ENCODE peak calls at places on chromosome 6, in six cellular contexts. J is SK-N-SH, Q is progenitor cell of endocrine pancreas, I is choroid plexus epithelial cell, R is OCI-LY7, O is spleen. F is an unnamed sample.

GRCh38 chr6:47631248-47632196 is 66.9 kb upstream of the ADGRF4 start:
- DNase-seq in J (peak), Q (no peak), I (peak), R (peak), O (no peak), F (no peak)

GRCh38 chr6:104134876-104135275 is 724.8 kb downstream of the HACE1 start:
- DNase-seq in J (no peak), Q (no peak), I (peak), R (no peak), O (no peak), F (no peak)

GRCh38 chr6:162621246-162621645 is 106.3 kb downstream of the PRKN start:
- DNase-seq in J (peak), Q (no peak), I (peak), R (no peak), O (no peak), F (no peak)

GRCh38 chr6:1286972-1287600 is 24.8 kb upstream of the FOXQ1 start:
- DNase-seq in J (no peak), Q (no peak), I (peak), R (no peak), O (no peak), F (no peak)

GRCh38 chr6:168559574-168560098 is 118.7 kb downstream of the SMOC2 start:
- DNase-seq in J (no peak), Q (no peak), I (no peak), R (no peak), O (no peak), F (no peak)

GRCh38 chr6:132461958-132462357 is 51.0 kb downstream of the STX7 start:
- DNase-seq in J (no peak), Q (no peak), I (no peak), R (no peak), O (no peak), F (no peak)

GRCh38 chr6:155408231-155408630 is 47.4 kb downstream of the NOX3 start:
- DNase-seq in J (no peak), Q (no peak), I (no peak), R (no peak), O (no peak), F (no peak)

GRCh38 chr6:155183095-155183494 is 80.7 kb upstream of the CLDN20 start:
- DNase-seq in J (no peak), Q (no peak), I (no peak), R (peak), O (no peak), F (no peak)

GRCh38 chr6:41705996-41706835 is 29.2 kb downstream of the TFEB start:
- DNase-seq in J (peak), Q (no peak), I (peak), R (peak), O (peak), F (peak)

GRCh38 chr6:160005861-160006540 is 37.1 kb downstream of the IGF2R start:
- DNase-seq in J (peak), Q (no peak), I (peak), R (no peak), O (peak), F (peak)

GRCh38 chr6:107362271-107362604 is 97.1 kb downstream of the PDSS2 start:
- DNase-seq in J (no peak), Q (no peak), I (no peak), R (no peak), O (no peak), F (no peak)

GRCh38 chr6:34201455-34202098 is 35.1 kb upstream of the HMGA1 start:
- DNase-seq in J (no peak), Q (no peak), I (no peak), R (no peak), O (no peak), F (no peak)

GRCh38 chr6:135257641-135258405 is 76.7 kb downstream of the MYB start:
- DNase-seq in J (no peak), Q (no peak), I (peak), R (no peak), O (no peak), F (no peak)

GRCh38 chr6:43521836-43522235 is 4.9 kb downstream of the POLR1C start:
- DNase-seq in J (no peak), Q (no peak), I (no peak), R (no peak), O (no peak), F (no peak)
- TF ChIP-seq CTCF in J (no peak), Q (no peak), I (no peak), R (no peak), O (no peak), F (no peak)

GRCh38 chr6:66771626-66772025 is 1064.6 kb upstream of the EYS start:
- DNase-seq in J (no peak), Q (no peak), I (peak), R (no peak), O (no peak), F (no peak)

DNA sequence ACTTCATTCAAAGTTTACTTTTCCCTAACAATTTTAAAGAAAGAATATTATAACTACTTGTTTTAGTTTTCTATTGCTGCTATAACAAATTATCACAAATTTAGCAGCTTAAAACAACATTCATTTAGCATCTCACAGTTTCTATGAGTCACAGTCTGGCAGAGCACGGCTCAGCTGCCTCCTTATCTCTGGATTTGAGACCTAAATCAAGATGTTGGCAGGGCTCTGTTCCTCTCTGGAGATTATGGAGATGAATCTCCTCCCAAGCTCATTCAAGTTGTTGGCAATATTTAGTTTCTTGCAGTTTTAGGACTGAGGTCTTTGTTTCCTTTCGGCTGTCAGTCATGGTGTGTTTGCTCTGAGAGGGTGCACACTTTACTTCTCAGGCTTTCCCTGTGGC is 1065.8 kb upstream of the EYS start:
- DNase-seq in J (no peak), Q (no peak), I (peak), R (no peak), O (no peak), F (no peak)
- TF ChIP-seq CTCF in J (no peak), Q (no peak), I (no peak), R (no peak), O (no peak), F (no peak)

GRCh38 chr6:31580446-31580755 is 1.8 kb downstream of the LTB start:
- DNase-seq in J (no peak), Q (no peak), I (no peak), R (no peak), O (no peak), F (no peak)

GRCh38 chr6:31578461-31579118 is 3.2 kb downstream of the TNF start:
- DNase-seq in J (no peak), Q (no peak), I (no peak), R (no peak), O (peak), F (no peak)

GRCh38 chr6:31579119-31579505 is 3.1 kb downstream of the LTB start:
- DNase-seq in J (no peak), Q (no peak), I (no peak), R (no peak), O (no peak), F (no peak)

GRCh38 chr6:31580807-31581437 is 1.3 kb downstream of the LTB start:
- DNase-seq in J (peak), Q (peak), I (peak), R (peak), O (peak), F (peak)

DNA sequence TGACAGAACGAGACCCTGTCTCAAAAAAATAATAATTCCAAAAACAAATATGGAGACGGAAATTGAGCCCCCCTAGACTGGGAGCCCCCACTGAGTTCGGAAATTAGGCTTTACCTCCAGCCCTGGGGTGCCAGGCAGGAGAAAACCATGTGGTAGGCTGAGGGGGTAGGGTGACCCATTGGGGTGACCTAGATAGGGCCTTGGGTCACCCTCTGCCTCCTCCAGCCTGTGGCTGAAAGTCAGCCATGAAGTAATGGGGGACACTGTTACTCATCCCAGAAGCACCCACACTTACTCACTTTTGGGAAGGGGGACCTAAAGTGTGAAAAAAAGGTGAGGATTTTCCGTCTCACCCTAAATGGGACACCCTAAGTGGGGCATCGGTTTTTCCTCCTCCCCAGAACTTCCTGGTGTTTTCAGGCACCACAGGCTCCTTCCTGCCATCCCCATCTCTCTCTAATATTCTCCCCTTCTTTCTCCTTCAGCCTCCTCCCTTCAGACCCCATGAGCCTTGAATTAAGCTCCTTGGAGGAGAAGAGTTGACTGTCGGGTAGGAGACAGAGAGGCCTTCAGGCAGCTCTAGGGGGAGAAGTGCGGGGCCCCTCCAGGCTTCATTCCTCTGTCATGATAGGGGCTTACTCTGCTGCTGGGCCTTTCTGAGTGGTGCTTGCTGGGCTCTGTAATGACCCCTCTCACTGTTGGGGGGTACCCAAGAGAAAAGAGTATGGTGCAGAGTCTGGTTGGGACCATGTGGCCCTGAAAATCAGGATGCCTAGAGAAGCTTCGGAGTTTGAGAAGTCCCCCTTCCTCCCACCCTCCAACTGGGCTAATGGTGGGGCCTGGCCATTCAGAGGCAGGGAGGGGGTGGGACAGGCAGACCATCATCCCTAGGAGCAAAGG is 2.4 kb downstream of the LTB start:
- DNase-seq in J (no peak), Q (no peak), I (no peak), R (no peak), O (no peak), F (no peak)
- TF ChIP-seq CTCF in J (no peak), Q (no peak), I (no peak), R (no peak), O (no peak), F (no peak)

GRCh38 chr6:27834879-27835549 is 77.2 kb downstream of the OR2B2 start:
- DNase-seq in J (no peak), Q (no peak), I (no peak), R (peak), O (no peak), F (no peak)

GRCh38 chr6:27839303-27840081 is 72.7 kb downstream of the OR2B2 start:
- DNase-seq in J (peak), Q (no peak), I (peak), R (peak), O (no peak), F (no peak)

GRCh38 chr6:27836080-27836782 is 76.0 kb downstream of the OR2B2 start:
- DNase-seq in J (no peak), Q (no peak), I (no peak), R (peak), O (no peak), F (no peak)

GRCh38 chr6:27837636-27838512 is 74.3 kb downstream of the OR2B2 start:
- DNase-seq in J (peak), Q (peak), I (peak), R (peak), O (peak), F (peak)

GRCh38 chr6:27836783-27837635 is 75.2 kb downstream of the OR2B2 start:
- DNase-seq in J (peak), Q (no peak), I (peak), R (peak), O (peak), F (peak)
- TF ChIP-seq CTCF in J (no peak), Q (no peak), I (no peak), R (no peak), O (no peak), F (no peak)

GRCh38 chr6:103124471-103124870 is 1731.0 kb downstream of the GRIK2 start:
- DNase-seq in J (no peak), Q (no peak), I (no peak), R (no peak), O (no peak), F (no peak)

GRCh38 chr6:103122766-103123601 is 1729.5 kb downstream of the GRIK2 start:
- DNase-seq in J (peak), Q (peak), I (peak), R (peak), O (no peak), F (peak)
- TF ChIP-seq CTCF in J (peak), Q (peak), I (peak), R (peak), O (no peak), F (peak)

GRCh38 chr6:37559501-37559900 is 59.8 kb upstream of the CCDC167 start:
- DNase-seq in J (no peak), Q (no peak), I (no peak), R (no peak), O (no peak), F (no peak)

GRCh38 chr6:37560737-37561103 is 61.0 kb upstream of the CCDC167 start:
- DNase-seq in J (no peak), Q (no peak), I (no peak), R (no peak), O (no peak), F (no peak)

GRCh38 chr6:37558646-37559045 is 59.0 kb upstream of the CCDC167 start:
- DNase-seq in J (no peak), Q (no peak), I (no peak), R (no peak), O (no peak), F (no peak)

GRCh38 chr6:37559060-37559459 is 59.4 kb upstream of the CCDC167 start:
- DNase-seq in J (no peak), Q (no peak), I (no peak), R (no peak), O (no peak), F (no peak)

DNA sequence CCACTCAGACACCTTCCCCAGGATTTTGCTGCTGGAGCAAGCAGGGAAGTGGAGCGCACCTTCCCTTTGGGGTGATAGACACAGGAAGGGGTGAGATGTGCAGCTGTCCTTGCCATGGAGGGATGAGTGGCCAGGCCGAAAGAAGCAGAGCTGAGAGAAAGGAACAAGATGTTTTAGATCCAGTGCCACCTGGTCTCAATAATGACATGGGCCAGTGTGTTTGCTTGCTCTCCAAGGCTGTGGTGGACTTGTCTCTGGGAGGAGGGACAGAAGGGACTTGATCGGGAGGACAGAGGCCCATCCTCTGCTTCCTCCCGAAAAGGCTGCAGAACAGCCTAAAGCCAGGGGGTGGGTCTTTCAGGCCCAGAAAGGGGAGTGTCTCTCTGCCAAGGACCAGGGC is 61.7 kb upstream of the CCDC167 start:
- DNase-seq in J (no peak), Q (no peak), I (no peak), R (no peak), O (no peak), F (no peak)
- TF ChIP-seq CTCF in J (no peak), Q (no peak), I (no peak), R (no peak), O (no peak), F (no peak)

GRCh38 chr6:79427721-79428120 is 109.5 kb downstream of the LCA5 start:
- DNase-seq in J (no peak), Q (no peak), I (no peak), R (no peak), O (no peak), F (no peak)

GRCh38 chr6:79426625-79427278 is 110.5 kb downstream of the LCA5 start:
- DNase-seq in J (no peak), Q (no peak), I (no peak), R (no peak), O (no peak), F (no peak)

GRCh38 chr6:79430913-79431312 is 106.3 kb downstream of the LCA5 start:
- DNase-seq in J (no peak), Q (no peak), I (no peak), R (no peak), O (no peak), F (no peak)

GRCh38 chr6:79432726-79433125 is 104.5 kb downstream of the LCA5 start:
- DNase-seq in J (no peak), Q (no peak), I (no peak), R (no peak), O (no peak), F (no peak)

DNA sequence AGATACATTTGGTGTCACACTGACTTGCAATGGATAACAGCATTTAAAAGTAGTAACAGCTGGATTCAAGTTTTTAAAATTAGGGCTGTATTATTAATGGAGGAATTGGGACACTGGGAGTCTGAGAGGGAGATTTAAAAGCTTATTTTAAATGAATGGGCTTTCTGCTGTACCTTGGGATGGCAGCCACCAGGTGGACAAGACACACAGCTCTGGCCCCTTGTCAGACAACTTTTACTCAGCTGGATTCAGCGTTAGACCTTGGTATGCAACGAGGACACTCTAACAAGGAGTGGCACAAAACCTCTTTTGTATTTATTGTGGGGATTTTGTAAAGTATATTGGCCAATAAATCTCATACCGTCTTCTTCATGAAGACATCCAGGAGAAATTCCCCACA is 105.8 kb downstream of the LCA5 start:
- DNase-seq in J (no peak), Q (no peak), I (no peak), R (no peak), O (no peak), F (no peak)
- TF ChIP-seq CTCF in J (peak), Q (peak), I (peak), R (no peak), O (no peak), F (peak)

GRCh38 chr6:170265655-170266054 is 25.2 kb downstream of the DLL1 start:
- DNase-seq in J (no peak), Q (no peak), I (no peak), R (no peak), O (peak), F (no peak)
- TF ChIP-seq CTCF in J (no peak), Q (no peak), I (no peak), R (no peak), O (no peak), F (no peak)

DNA sequence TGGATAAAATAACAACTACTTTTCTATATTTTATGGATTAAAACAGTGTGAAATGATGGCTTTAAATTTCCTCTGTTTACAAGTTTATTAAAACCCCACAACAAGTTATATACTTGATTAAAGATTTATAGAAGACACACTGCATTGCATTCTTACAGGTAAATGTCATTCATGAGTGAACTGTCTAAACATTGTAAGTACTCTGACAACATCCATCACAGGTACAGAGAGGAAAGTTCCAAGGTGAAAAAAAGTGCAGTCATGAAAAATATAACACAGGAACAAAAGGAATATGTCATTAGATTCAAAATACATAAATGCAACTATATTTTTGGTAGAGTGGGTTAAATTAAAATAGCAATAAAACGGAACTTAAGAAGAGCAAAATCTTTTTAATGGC is 156.9 kb downstream of the KHDRBS2 start:
- DNase-seq in J (no peak), Q (no peak), I (no peak), R (no peak), O (no peak), F (no peak)
- TF ChIP-seq CTCF in J (no peak), Q (no peak), I (no peak), R (no peak), O (no peak), F (no peak)

DNA sequence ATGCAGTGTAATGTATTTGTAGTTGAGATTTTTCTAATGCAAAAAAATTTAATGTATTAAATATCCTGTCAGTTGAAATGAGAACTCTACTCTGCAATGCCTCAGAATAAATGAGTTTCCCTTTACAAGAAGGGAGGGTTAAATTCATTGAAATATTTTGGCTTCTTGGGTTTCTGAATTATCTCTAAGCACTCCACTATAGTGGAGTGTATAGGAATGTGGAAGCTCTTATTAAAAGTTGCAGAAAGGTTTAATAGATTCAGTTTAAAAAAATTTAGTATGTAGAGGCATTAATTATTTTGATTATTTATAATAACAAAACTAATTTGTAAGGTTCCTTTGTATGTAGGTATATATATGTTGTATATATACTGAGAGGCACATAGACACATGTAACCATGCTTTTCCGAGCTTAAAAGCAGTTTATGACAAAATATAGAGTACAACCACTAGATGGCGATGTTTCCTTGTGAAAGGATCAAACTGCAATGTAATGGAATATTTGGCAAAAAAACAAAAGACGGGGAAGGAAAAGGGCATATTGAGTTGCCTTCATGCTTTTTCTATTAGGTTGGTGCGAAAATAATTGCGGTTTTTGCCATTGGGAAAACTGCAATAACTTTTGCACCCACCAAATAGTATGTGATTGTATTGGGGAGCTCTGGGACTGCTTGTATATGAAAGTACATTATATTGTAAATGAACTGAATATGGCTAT is 144.2 kb downstream of the MYO6 start:
- DNase-seq in J (peak), Q (no peak), I (peak), R (peak), O (no peak), F (no peak)
- TF ChIP-seq CTCF in J (peak), Q (peak), I (peak), R (peak), O (peak), F (peak)

F was measured in glutamatergic neuron.